ENCODE peak calls at places on chromosome 9, in six cellular contexts. E, P, X, Q, F and J are unnamed samples.

GRCh38 chr9:125784286-125785049 is 37.3 kb downstream of the PBX3 start:
- DNase-seq in E (no peak), F (no peak), X (no peak), Q (no peak), P (no peak), J (no peak)

GRCh38 chr9:75372499-75373268 is 284.4 kb downstream of the OSTF1 start:
- DNase-seq in F (no peak), P (peak), X (no peak), E (no peak), Q (no peak), J (peak)

GRCh38 chr9:122262073-122262472 is 2.6 kb downstream of the RBM18 start:
- DNase-seq in P (no peak), F (no peak), E (no peak), X (no peak), Q (no peak), J (no peak)

GRCh38 chr9:8255852-8256251 is 456.3 kb upstream of the DMAC1 start:
- DNase-seq in P (no peak), E (no peak), Q (no peak), F (no peak), X (no peak), J (no peak)

GRCh38 chr9:83598487-83598886 is 24.5 kb upstream of the IDNK start:
- DNase-seq in P (no peak), Q (no peak), X (no peak), E (no peak), F (no peak), J (no peak)

GRCh38 chr9:16413509-16414016 is 456.9 kb downstream of the BNC2 start:
- DNase-seq in F (no peak), Q (no peak), X (no peak), P (no peak), E (no peak), J (no peak)

GRCh38 chr9:34328983-34329832 is at the start of the genes KIF24 and NUDT2:
- DNase-seq in X (peak), F (peak), Q (peak), E (peak), P (peak), J (peak)

GRCh38 chr9:7811679-7812078 is 12.1 kb upstream of the DMAC1 start:
- DNase-seq in F (no peak), P (no peak), Q (no peak), X (no peak), E (no peak), J (no peak)

GRCh38 chr9:121930970-121931369 is 162.1 kb downstream of the TTLL11 start:
- DNase-seq in P (no peak), F (no peak), Q (no peak), X (no peak), E (no peak), J (no peak)

GRCh38 chr9:137984005-137984404 is 106.4 kb downstream of the CACNA1B start:
- DNase-seq in P (peak), Q (no peak), E (no peak), X (no peak), F (no peak), J (no peak)

GRCh38 chr9:114652776-114653555 is 4.6 kb downstream of the TEX53 start:
- DNase-seq in Q (no peak), F (no peak), E (no peak), X (no peak), P (no peak), J (no peak)

GRCh38 chr9:136803551-136804508 is 3.9 kb upstream of the RABL6 start:
- DNase-seq in F (no peak), P (peak), Q (no peak), E (no peak), X (no peak), J (peak)

GRCh38 chr9:23733495-23734078 is 92.5 kb downstream of the ELAVL2 start:
- DNase-seq in X (no peak), P (no peak), Q (no peak), E (no peak), F (no peak), J (no peak)

GRCh38 chr9:137160716-137161557 is 8.9 kb downstream of the LRRC26 start:
- DNase-seq in P (no peak), E (no peak), Q (no peak), X (no peak), F (no peak), J (no peak)

GRCh38 chr9:131483319-131484050 is 19.2 kb upstream of the POMT1 start:
- DNase-seq in X (no peak), P (peak), F (no peak), Q (no peak), E (no peak), J (no peak)

GRCh38 chr9:6675268-6675667 is 29.7 kb upstream of the GLDC start:
- DNase-seq in Q (no peak), X (no peak), P (no peak), E (no peak), F (no peak), J (no peak)

GRCh38 chr9:6428940-6429889 is 16.2 kb downstream of the UHRF2 start:
- DNase-seq in E (no peak), F (no peak), X (no peak), P (no peak), Q (peak), J (no peak)

GRCh38 chr9:114722937-114723620 is 41.1 kb upstream of the TEX48 start:
- DNase-seq in X (no peak), F (no peak), Q (no peak), E (no peak), P (no peak), J (no peak)